ENCODE peak calls at places on chromosomes 3 and 15, in eight cellular contexts. One of them, this sample, is unnamed.

GRCh38 chr15:72740202-72740601 is 43.4 kb downstream of the ADPGK start:
- DNase-seq in GM13977: peak; percentile 56
- DNase-seq in naive thymus-derived CD4-positive, alpha-beta T cell: peak; percentile 26
- DNase-seq in AG10803: no peak
- DNase-seq in KG1: no peak
- DNase-seq in C1 segment of cervical spinal cord: no peak
- DNase-seq in CD8-positive, alpha-beta memory T cell: no peak
- DNase-seq in substantia nigra: no peak
- DNase-seq in this sample: no peak

GRCh38 chr3:184169896-184170875 is 4.5 kb upstream of the AP2M1 start:
- DNase-seq in C1 segment of cervical spinal cord: no peak
- DNase-seq in naive thymus-derived CD4-positive, alpha-beta T cell: no peak
- DNase-seq in CD8-positive, alpha-beta memory T cell: no peak
- DNase-seq in GM13977: no peak
- DNase-seq in AG10803: no peak
- DNase-seq in substantia nigra: no peak
- DNase-seq in KG1: no peak
- DNase-seq in this sample: no peak

GRCh38 chr3:122392868-122393844 is 9.2 kb downstream of the FAM162A start:
- DNase-seq in AG10803: peak; percentile 71
- DNase-seq in KG1: peak; percentile 14
- DNase-seq in naive thymus-derived CD4-positive, alpha-beta T cell: peak; percentile 42
- DNase-seq in C1 segment of cervical spinal cord: no peak
- DNase-seq in GM13977: peak; percentile 41
- DNase-seq in substantia nigra: no peak
- DNase-seq in CD8-positive, alpha-beta memory T cell: no peak
- DNase-seq in this sample: no peak

GRCh38 chr3:184377882-184378445 is at the start of gene THPO:
- DNase-seq in C1 segment of cervical spinal cord: no peak
- DNase-seq in AG10803: no peak
- DNase-seq in KG1: no peak
- DNase-seq in GM13977: no peak
- DNase-seq in CD8-positive, alpha-beta memory T cell: no peak
- DNase-seq in substantia nigra: no peak
- DNase-seq in naive thymus-derived CD4-positive, alpha-beta T cell: no peak
- DNase-seq in this sample: no peak

GRCh38 chr3:148230473-148230872 is 467.2 kb upstream of the AGTR1 start:
- DNase-seq in substantia nigra: no peak
- DNase-seq in CD8-positive, alpha-beta memory T cell: no peak
- DNase-seq in naive thymus-derived CD4-positive, alpha-beta T cell: no peak
- DNase-seq in AG10803: no peak
- DNase-seq in KG1: no peak
- DNase-seq in C1 segment of cervical spinal cord: no peak
- DNase-seq in GM13977: no peak
- DNase-seq in this sample: no peak

GRCh38 chr3:103158183-103158582 is 723.4 kb downstream of the ZPLD1 start:
- DNase-seq in GM13977: no peak
- DNase-seq in naive thymus-derived CD4-positive, alpha-beta T cell: no peak
- DNase-seq in AG10803: no peak
- DNase-seq in KG1: no peak
- DNase-seq in substantia nigra: no peak
- DNase-seq in CD8-positive, alpha-beta memory T cell: peak; percentile 25
- DNase-seq in C1 segment of cervical spinal cord: no peak
- DNase-seq in this sample: no peak

GRCh38 chr3:15367059-15367458 is 34.7 kb upstream of the SH3BP5 start:
- DNase-seq in naive thymus-derived CD4-positive, alpha-beta T cell: no peak
- DNase-seq in KG1: no peak
- DNase-seq in GM13977: no peak
- DNase-seq in CD8-positive, alpha-beta memory T cell: no peak
- DNase-seq in C1 segment of cervical spinal cord: no peak
- DNase-seq in substantia nigra: no peak
- DNase-seq in AG10803: no peak
- DNase-seq in this sample: no peak

GRCh38 chr3:196763179-196763578 is 23.5 kb downstream of the PAK2 start:
- DNase-seq in AG10803: no peak
- DNase-seq in KG1: no peak
- DNase-seq in naive thymus-derived CD4-positive, alpha-beta T cell: no peak
- DNase-seq in substantia nigra: no peak
- DNase-seq in C1 segment of cervical spinal cord: no peak
- DNase-seq in CD8-positive, alpha-beta memory T cell: no peak
- DNase-seq in GM13977: no peak
- DNase-seq in this sample: no peak

This sample was measured in effector memory CD8-positive, alpha-beta T cell.